ENCODE peak calls at places on chromosomes 3 and 15, in ten cellular contexts. W is AG20443, F is psoas muscle, P is uterus, M is KBM-7, K is fibroblast of lung, X is HCT116, D is anterior cingulate cortex, I is Caco-2, J is T-helper 1 cell. Y is an unnamed sample.

GRCh38 chr3:183370391-183370790 is 58.0 kb downstream of the MCF2L2 start:
- DNase-seq in W (peak; percentile 17), F (no peak), P (no peak), M (no peak), K (no peak), X (no peak), D (no peak), I (no peak), J (no peak), Y (no peak)

GRCh38 chr15:87345955-87346354 is 910.6 kb downstream of the NTRK3 start:
- DNase-seq in W (no peak), F (no peak), P (no peak), M (no peak), K (no peak), X (no peak), D (no peak), I (no peak), J (no peak), Y (no peak)

GRCh38 chr3:71978150-71978721 is 193.3 kb upstream of the PROK2 start:
- DNase-seq in W (no peak), F (no peak), P (no peak), M (no peak), K (no peak), X (no peak), D (no peak), I (no peak), J (peak; percentile 87), Y (peak; percentile 74)

GRCh38 chr15:57395292-57395691 is 19.0 kb downstream of the CGNL1 start:
- DNase-seq in W (peak; percentile 87), F (no peak), P (no peak), M (no peak), K (peak; percentile 96), X (no peak), D (no peak), I (no peak), J (no peak), Y (peak; percentile 2)

GRCh38 chr3:105876745-105877624 is 8.2 kb upstream of the CBLB start:
- DNase-seq in W (no peak), F (no peak), P (no peak), M (peak; percentile 37), K (no peak), X (no peak), D (no peak), I (no peak), J (peak; percentile 42), Y (no peak)

GRCh38 chr3:138875754-138876664 is 41.3 kb upstream of the PIK3CB start:
- DNase-seq in W (no peak), F (no peak), P (no peak), M (peak; percentile 96), K (no peak), X (no peak), D (no peak), I (no peak), J (peak; percentile 77), Y (no peak)

GRCh38 chr3:23640472-23641146 is 165.1 kb upstream of the UBE2E1 start:
- DNase-seq in W (peak; percentile 32), F (no peak), P (no peak), M (no peak), K (no peak), X (no peak), D (no peak), I (no peak), J (no peak), Y (no peak)

GRCh38 chr3:113276581-113277080 is 65.3 kb downstream of the BOC start:
- DNase-seq in W (no peak), F (no peak), P (peak; percentile 21), M (no peak), K (no peak), X (no peak), D (no peak), I (no peak), J (no peak), Y (no peak)

GRCh38 chr15:29403778-29404177 is 134.2 kb upstream of the NSMCE3 start:
- DNase-seq in W (no peak), F (no peak), P (no peak), M (no peak), K (no peak), X (peak; percentile 29), D (no peak), I (no peak), J (no peak), Y (peak; percentile 34)